ENCODE peak calls at places on chromosomes 7 and 10, in nine cellular contexts. S, T, M, H, R, O, U, F and V are unnamed samples.

GRCh38 chr7:30925913-30926312 is 14.3 kb downstream of the AQP1 start:
- DNase-seq in S (no peak), T (no peak), M (no peak), H (peak), R (peak), O (no peak), U (no peak), F (peak), V (peak)

GRCh38 chr10:27723436-27723835 is 22.2 kb downstream of the MKX start:
- DNase-seq in S (peak), T (no peak), M (peak), H (no peak), R (no peak), O (no peak), U (no peak), F (no peak), V (no peak)

GRCh38 chr10:63464402-63465292 is 1.1 kb downstream of the JMJD1C start:
- DNase-seq in S (peak), T (no peak), M (peak), H (no peak), R (no peak), O (no peak), U (peak), F (no peak), V (peak)

GRCh38 chr10:19204239-19204917 is 155.8 kb downstream of the MALRD1 start:
- DNase-seq in S (no peak), T (no peak), M (no peak), H (no peak), R (no peak), O (no peak), U (no peak), F (no peak), V (no peak)

GRCh38 chr7:134327896-134328295 is 11.2 kb upstream of the SLC35B4 start:
- DNase-seq in S (peak), T (no peak), M (peak), H (peak), R (no peak), O (peak), U (peak), F (no peak), V (no peak)

GRCh38 chr7:128108641-128109423 is 77.6 kb upstream of the LRRC4 start:
- DNase-seq in S (no peak), T (no peak), M (no peak), H (no peak), R (no peak), O (no peak), U (peak), F (peak), V (no peak)

GRCh38 chr7:101128040-101128834 is 1.3 kb downstream of the SERPINE1 start:
- DNase-seq in S (peak), T (no peak), M (no peak), H (no peak), R (no peak), O (no peak), U (no peak), F (no peak), V (no peak)

GRCh38 chr10:77351386-77351785 is 286.2 kb downstream of the KCNMA1 start:
- DNase-seq in S (peak), T (no peak), M (peak), H (no peak), R (no peak), O (no peak), U (no peak), F (no peak), V (no peak)

GRCh38 chr10:103395754-103396066 is 565 bp downstream of the ATP5MK start:
- DNase-seq in S (no peak), T (no peak), M (peak), H (no peak), R (no peak), O (no peak), U (no peak), F (no peak), V (no peak)

GRCh38 chr10:72855790-72856189 is 37.7 kb upstream of the OIT3 start:
- DNase-seq in S (no peak), T (no peak), M (no peak), H (no peak), R (no peak), O (no peak), U (no peak), F (no peak), V (no peak)

GRCh38 chr10:13794982-13795381 is 208.2 kb downstream of the PRPF18 start:
- DNase-seq in S (no peak), T (no peak), M (no peak), H (no peak), R (no peak), O (no peak), U (no peak), F (no peak), V (no peak)

GRCh38 chr7:12212051-12212485 is 974 bp downstream of the TMEM106B start:
- DNase-seq in S (peak), T (no peak), M (peak), H (peak), R (no peak), O (no peak), U (no peak), F (no peak), V (no peak)

GRCh38 chr10:3960496-3960895 is 175.5 kb upstream of the KLF6 start:
- DNase-seq in S (no peak), T (no peak), M (no peak), H (no peak), R (no peak), O (no peak), U (no peak), F (no peak), V (no peak)

GRCh38 chr10:69461327-69462025 is 10.2 kb downstream of the TSPAN15 start:
- DNase-seq in S (no peak), T (no peak), M (no peak), H (no peak), R (no peak), O (no peak), U (no peak), F (peak), V (no peak)

GRCh38 chr10:72509951-72510350 is 115.9 kb downstream of the MICU1 start:
- DNase-seq in S (no peak), T (no peak), M (no peak), H (no peak), R (no peak), O (no peak), U (peak), F (no peak), V (no peak)

GRCh38 chr7:84102213-84102612 is 92.4 kb downstream of the SEMA3A start:
- DNase-seq in S (peak), T (no peak), M (peak), H (no peak), R (no peak), O (no peak), U (no peak), F (no peak), V (no peak)